ENCODE peak calls at places on chromosomes 1 and 21, in six cellular contexts. Z is IMR-90, G is H1, X is neuronal stem cell, D is mesenchymal stem cell, C is trophoblast cell. Q is an unnamed sample.

GRCh38 chr1:154975409-154976205 is 1.1 kb downstream of the CKS1B start:
- DNase-seq in Z (peak), G (no peak), X (no peak), D (peak), C (peak), Q (peak)

GRCh38 chr21:36028127-36029069 is 31.9 kb downstream of the SETD4 start:
- DNase-seq in Z (peak), G (peak), X (peak), D (peak), C (peak), Q (peak)

GRCh38 chr1:109919271-109919670 is 8.6 kb downstream of the CSF1 start:
- DNase-seq in Z (no peak), G (no peak), X (no peak), D (no peak), C (no peak), Q (no peak)

GRCh38 chr1:109622895-109623294 is 3.3 kb downstream of the AMPD2 start:
- DNase-seq in Z (no peak), G (no peak), X (no peak), D (no peak), C (no peak), Q (no peak)

GRCh38 chr21:42665026-42665425 is 11.6 kb downstream of the PDE9A start:
- DNase-seq in Z (no peak), G (no peak), X (no peak), D (no peak), C (no peak), Q (no peak)

GRCh38 chr1:109615879-109616278 is 3.5 kb downstream of the GNAT2 start:
- DNase-seq in Z (peak), G (no peak), X (no peak), D (peak), C (peak), Q (no peak)

GRCh38 chr1:27726173-27726793 is 522 bp downstream of the FAM76A start:
- DNase-seq in Z (peak), G (no peak), X (no peak), D (peak), C (no peak), Q (peak)

GRCh38 chr1:29356663-29357062 is 120.3 kb downstream of the PTPRU start:
- DNase-seq in Z (no peak), G (peak), X (no peak), D (no peak), C (no peak), Q (peak)

GRCh38 chr1:158331431-158331830 is at the start of gene CD1B:
- DNase-seq in Z (no peak), G (no peak), X (no peak), D (no peak), C (no peak), Q (no peak)

GRCh38 chr1:14037101-14037807 is 337.3 kb downstream of the PRDM2 start:
- DNase-seq in Z (no peak), G (no peak), X (no peak), D (no peak), C (no peak), Q (no peak)

GRCh38 chr1:247146671-247147070 is 25.1 kb downstream of the ZNF124 start:
- DNase-seq in Z (no peak), G (no peak), X (no peak), D (no peak), C (no peak), Q (peak)

GRCh38 chr1:13628218-13628617 is 44.6 kb downstream of the PDPN start:
- DNase-seq in Z (no peak), G (no peak), X (no peak), D (no peak), C (no peak), Q (no peak)

GRCh38 chr1:223776075-223776814 is 63.9 kb downstream of the CAPN2 start:
- DNase-seq in Z (peak), G (no peak), X (no peak), D (peak), C (peak), Q (peak)

GRCh38 chr1:229388876-229389580 is 44.9 kb downstream of the ACTA1 start:
- DNase-seq in Z (peak), G (no peak), X (no peak), D (peak), C (peak), Q (no peak)

GRCh38 chr1:6317101-6317760 is 56.3 kb upstream of the GPR153 start:
- DNase-seq in Z (peak), G (no peak), X (no peak), D (peak), C (no peak), Q (no peak)

GRCh38 chr21:46425061-46425460 is 33.6 kb upstream of the DIP2A start:
- DNase-seq in Z (no peak), G (no peak), X (no peak), D (no peak), C (no peak), Q (no peak)

GRCh38 chr1:159444507-159444906 is 5.0 kb downstream of the OR10J1 start:
- DNase-seq in Z (no peak), G (no peak), X (no peak), D (no peak), C (no peak), Q (no peak)

GRCh38 chr1:169909499-169909898 is 15.8 kb upstream of the SCYL3 start:
- DNase-seq in Z (no peak), G (no peak), X (no peak), D (no peak), C (no peak), Q (no peak)

GRCh38 chr1:12637693-12638092 is 6.2 kb upstream of the AADACL4 start:
- DNase-seq in Z (no peak), G (no peak), X (no peak), D (no peak), C (no peak), Q (no peak)

GRCh38 chr1:158652721-158653334 is 33.7 kb downstream of the SPTA1 start:
- DNase-seq in Z (no peak), G (no peak), X (no peak), D (no peak), C (peak), Q (no peak)

GRCh38 chr21:36210779-36211659 is 54.4 kb downstream of the DOP1B start:
- DNase-seq in Z (no peak), G (no peak), X (no peak), D (no peak), C (peak), Q (peak)

GRCh38 chr1:62110198-62110817 is 84.3 kb upstream of the L1TD1 start:
- DNase-seq in Z (no peak), G (no peak), X (no peak), D (no peak), C (no peak), Q (no peak)

GRCh38 chr1:230174041-230174440 is 107.0 kb downstream of the GALNT2 start:
- DNase-seq in Z (no peak), G (peak), X (no peak), D (no peak), C (no peak), Q (no peak)

GRCh38 chr1:224503161-224504118 is 68.8 kb upstream of the WDR26 start:
- DNase-seq in Z (peak), G (peak), X (peak), D (peak), C (no peak), Q (peak)

GRCh38 chr1:183566026-183566425 is 24.2 kb downstream of the NCF2 start:
- DNase-seq in Z (no peak), G (no peak), X (no peak), D (no peak), C (no peak), Q (no peak)

GRCh38 chr1:187928288-187928687 is 1099.5 kb downstream of the PLA2G4A start:
- DNase-seq in Z (peak), G (no peak), X (peak), D (peak), C (peak), Q (peak)

GRCh38 chr1:185894806-185895205 is 160.6 kb downstream of the HMCN1 start:
- DNase-seq in Z (peak), G (no peak), X (no peak), D (peak), C (no peak), Q (no peak)

GRCh38 chr21:25350056-25350455 is 257.2 kb downstream of the MRPL39 start:
- DNase-seq in Z (peak), G (peak), X (no peak), D (no peak), C (no peak), Q (peak)

DNA sequence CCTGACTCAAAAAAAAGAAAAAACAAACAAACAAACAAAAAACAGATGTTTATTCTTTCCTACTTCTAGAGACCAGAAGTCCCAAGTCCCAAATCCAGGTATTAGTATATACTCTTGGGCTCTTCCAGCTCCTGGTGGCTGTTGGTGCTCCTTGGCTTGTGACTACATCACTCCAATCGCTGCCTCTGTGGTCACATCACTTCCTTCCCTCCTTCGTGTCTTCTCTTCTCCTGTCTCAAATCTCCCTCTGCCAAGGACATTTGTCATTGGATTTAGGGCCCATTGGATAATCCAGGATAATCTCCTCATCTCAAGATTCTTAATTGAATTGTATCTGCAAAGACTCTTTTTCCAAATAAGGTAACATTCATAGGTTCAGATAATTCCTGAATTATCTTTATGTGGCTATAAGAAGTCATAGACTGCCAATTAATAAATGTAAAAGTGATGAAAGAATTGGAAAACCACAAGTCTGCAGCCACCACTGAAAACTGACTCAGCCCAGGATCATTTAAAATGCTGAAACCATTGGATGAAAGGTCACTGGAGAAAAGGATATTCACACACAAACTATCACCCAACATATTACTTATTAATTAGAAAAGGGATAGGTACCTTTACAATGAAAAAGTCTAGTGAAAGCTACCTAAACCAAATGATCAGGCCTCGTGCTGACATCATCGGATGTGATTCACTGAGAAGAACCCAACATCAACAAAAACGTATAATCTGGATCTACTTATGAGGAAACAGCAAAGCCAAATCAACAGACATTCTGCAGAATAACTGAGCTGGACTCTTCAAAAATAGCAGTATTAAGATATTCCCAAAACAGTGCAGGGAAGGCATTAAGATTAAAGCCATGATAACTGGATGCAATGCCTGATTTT is 67.1 kb downstream of the ZNF281 start:
- DNase-seq in Z (peak), G (no peak), X (no peak), D (peak), C (no peak), Q (no peak)
- H3K18ac ChIP-seq in Z (peak), G (no peak), X (no peak), D (peak), C (no peak), Q (no peak)

GRCh38 chr1:156944268-156944667 is 23.8 kb downstream of the LRRC71 start:
- DNase-seq in Z (no peak), G (no peak), X (no peak), D (no peak), C (no peak), Q (no peak)

GRCh38 chr1:156942176-156942575 is 21.7 kb downstream of the LRRC71 start:
- DNase-seq in Z (no peak), G (no peak), X (no peak), D (no peak), C (no peak), Q (no peak)

GRCh38 chr1:156944848-156945247 is 24.4 kb downstream of the LRRC71 start:
- DNase-seq in Z (no peak), G (no peak), X (no peak), D (no peak), C (no peak), Q (no peak)

GRCh38 chr1:156942576-156942975 is 22.1 kb downstream of the LRRC71 start:
- DNase-seq in Z (no peak), G (no peak), X (no peak), D (no peak), C (no peak), Q (no peak)

DNA sequence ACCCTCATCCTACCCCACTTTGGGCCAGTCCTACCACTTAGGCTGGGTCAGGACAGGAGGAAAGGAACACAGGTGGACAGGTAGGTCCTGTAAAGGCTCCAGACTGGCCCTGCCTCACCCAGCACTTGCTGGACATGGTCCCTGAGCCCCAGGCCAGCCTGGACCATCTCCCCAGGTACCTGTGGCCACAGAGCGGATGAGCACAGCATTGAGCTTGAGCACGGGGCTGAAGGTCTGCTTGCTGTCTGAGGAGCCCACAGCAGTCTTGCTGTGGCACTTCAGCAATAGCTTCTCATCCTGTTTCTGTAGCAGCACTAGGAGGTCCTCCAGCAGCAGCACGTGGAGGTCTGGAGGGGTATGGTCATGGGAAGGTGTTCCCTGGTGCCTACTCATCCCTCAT is 23.3 kb downstream of the LRRC71 start:
- DNase-seq in Z (no peak), G (no peak), X (no peak), D (no peak), C (no peak), Q (no peak)
- H3K4me3 ChIP-seq in Z (no peak), G (no peak), X (peak), D (no peak), C (no peak), Q (no peak)

DNA sequence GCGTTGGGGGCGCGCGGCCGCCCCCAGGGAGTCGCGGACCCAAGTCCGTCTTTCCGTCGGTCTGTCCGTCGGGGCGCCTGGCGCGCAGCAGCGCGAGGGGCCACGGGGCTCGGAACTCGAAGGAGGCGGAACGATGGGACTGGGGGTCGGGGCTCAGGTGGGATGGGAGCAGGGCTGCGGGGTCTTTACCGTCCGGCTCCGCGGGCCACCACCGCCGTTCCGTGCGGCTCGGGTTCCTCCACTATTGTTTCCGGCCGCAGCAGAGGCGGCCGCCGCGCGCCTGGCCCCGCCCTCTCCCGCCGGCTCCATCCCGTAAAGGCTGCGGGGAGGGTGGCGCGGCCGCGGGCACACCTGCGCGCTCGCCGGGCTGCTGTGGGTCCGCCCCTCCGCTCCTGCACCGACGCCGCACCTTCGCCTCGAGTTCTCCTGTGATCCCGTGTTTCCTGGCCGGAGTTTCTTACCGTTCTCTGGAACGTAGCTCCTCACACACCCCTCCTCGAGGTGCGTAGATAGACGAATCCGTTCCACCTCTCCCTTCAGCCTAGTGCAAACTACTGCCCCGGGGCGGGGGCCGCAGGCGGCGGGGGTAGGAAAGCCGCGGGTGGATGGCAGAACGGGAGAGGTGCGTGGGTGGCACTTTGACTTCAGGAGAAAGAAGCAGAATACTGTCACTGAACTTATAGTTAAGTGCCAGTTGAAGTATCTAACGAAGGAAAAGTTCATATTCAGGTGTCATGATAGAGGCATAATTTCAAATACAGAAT is at the start of gene C21orf91:
- DNase-seq in Z (peak), G (peak), X (peak), D (peak), C (peak), Q (peak)
- H3K18ac ChIP-seq in Z (peak), G (peak), X (peak), D (peak), C (peak), Q (peak)

GRCh38 chr1:228066416-228066815 is 16.1 kb upstream of the ARF1 start:
- DNase-seq in Z (no peak), G (peak), X (no peak), D (no peak), C (no peak), Q (no peak)
- H3K4me3 ChIP-seq in Z (no peak), G (no peak), X (no peak), D (no peak), C (no peak), Q (no peak)

DNA sequence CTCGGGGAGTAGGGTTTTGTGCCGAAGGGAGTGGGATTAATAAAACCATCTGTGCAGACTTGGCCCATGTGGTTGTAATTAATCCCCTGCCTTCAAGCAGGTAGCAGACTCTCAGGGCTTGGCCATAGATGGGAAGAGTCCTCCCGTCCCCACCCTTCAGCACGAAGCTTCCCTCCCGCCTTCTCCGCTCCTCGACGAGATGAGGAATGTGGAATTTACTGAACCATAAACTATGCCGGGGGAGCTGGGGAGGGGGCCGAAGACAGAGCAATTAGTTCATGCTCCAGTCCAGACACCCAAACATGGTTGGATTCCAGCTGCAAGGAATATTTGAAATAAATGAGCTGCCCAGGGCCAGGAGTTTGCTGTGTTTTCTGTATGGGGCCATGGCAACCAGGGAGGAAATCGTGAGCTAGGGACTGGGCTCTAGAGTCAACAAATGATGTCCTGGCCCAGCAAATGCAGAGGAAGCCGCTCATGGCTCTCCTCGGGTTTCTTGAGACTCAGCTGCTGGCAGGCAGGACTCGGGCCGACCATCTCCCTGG is 78.8 kb downstream of the SPSB1 start:
- DNase-seq in Z (peak), G (no peak), X (peak), D (peak), C (peak), Q (peak)
- H3K18ac ChIP-seq in Z (no peak), G (no peak), X (peak), D (no peak), C (no peak), Q (no peak)

GRCh38 chr1:207025144-207025880 is 7.2 kb downstream of the C1orf116 start:
- DNase-seq in Z (peak), G (peak), X (no peak), D (peak), C (no peak), Q (peak)

GRCh38 chr1:207027921-207028320 is 4.6 kb downstream of the C1orf116 start:
- DNase-seq in Z (no peak), G (no peak), X (no peak), D (no peak), C (no peak), Q (no peak)

GRCh38 chr1:207028884-207029283 is 3.7 kb downstream of the C1orf116 start:
- DNase-seq in Z (no peak), G (no peak), X (no peak), D (no peak), C (no peak), Q (no peak)

GRCh38 chr1:207026177-207026576 is 6.4 kb downstream of the C1orf116 start:
- DNase-seq in Z (no peak), G (no peak), X (no peak), D (no peak), C (no peak), Q (no peak)

DNA sequence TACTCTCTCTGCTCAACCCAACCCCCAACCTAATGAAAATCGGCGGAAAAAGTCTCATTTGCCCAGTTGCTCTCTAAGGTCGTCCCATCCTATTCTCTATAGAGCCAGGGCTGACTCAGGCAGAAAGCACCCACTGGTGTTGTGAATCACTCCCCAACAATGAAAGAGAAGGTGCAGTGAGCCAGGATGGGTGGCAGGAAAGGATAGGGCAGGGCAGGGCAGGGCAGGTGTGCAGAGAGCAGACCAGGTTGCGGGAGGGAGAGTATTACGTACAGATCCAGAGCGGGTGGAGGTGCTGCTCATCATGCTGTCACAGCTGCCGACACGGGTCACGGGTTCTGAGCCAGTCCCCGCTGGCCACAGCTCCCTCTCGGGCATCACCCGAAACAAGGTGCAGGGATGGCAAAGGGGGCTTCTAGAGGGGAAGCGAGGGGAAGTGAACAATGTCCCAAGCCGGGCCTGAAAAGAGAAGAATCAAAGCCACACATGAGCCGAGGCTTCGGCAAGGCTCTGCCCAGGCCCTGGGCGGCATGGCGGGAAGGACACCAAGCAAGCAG is 5.3 kb downstream of the C1orf116 start:
- DNase-seq in Z (peak), G (no peak), X (no peak), D (no peak), C (peak), Q (no peak)
- H3K4me3 ChIP-seq in Z (no peak), G (no peak), X (no peak), D (no peak), C (no peak), Q (no peak)